ENCODE peak calls at places on chromosomes 5 and 9, in five cellular contexts. Z is naive thymus-derived CD8-positive, alpha-beta T cell; X is CD8-positive, alpha-beta memory T cell; F is frontal cortex; T is hepatic stellate cell. V is an unnamed sample.

GRCh38 chr5:40428129-40428528 is 251.6 kb upstream of the PTGER4 start:
- DNase-seq in F (no peak), T (peak), Z (no peak), X (no peak), V (no peak)

GRCh38 chr5:33297760-33298216 is 143.0 kb upstream of the TARS1 start:
- DNase-seq in T (no peak), X (no peak), F (no peak), Z (no peak), V (no peak)

GRCh38 chr5:133256276-133256675 is 204.5 kb downstream of the HSPA4 start:
- DNase-seq in T (no peak), F (no peak), X (no peak), Z (no peak), V (no peak)

GRCh38 chr9:4750021-4750673 is 9.1 kb upstream of the AK3 start:
- DNase-seq in Z (no peak), F (no peak), T (no peak), X (peak), V (peak)

GRCh38 chr9:16828335-16829281 is 41.9 kb downstream of the BNC2 start:
- DNase-seq in F (no peak), T (peak), Z (no peak), X (no peak), V (no peak)

GRCh38 chr5:59759600-59760357 is 133.7 kb downstream of the PDE4D start:
- DNase-seq in Z (no peak), T (no peak), X (no peak), F (no peak), V (no peak)

GRCh38 chr9:8365029-8365428 is 565.5 kb upstream of the DMAC1 start:
- DNase-seq in X (no peak), T (peak), F (no peak), Z (no peak), V (no peak)

GRCh38 chr5:65834306-65834705 is 92.1 kb upstream of the ERBIN start:
- DNase-seq in Z (no peak), T (no peak), X (no peak), F (no peak), V (no peak)

GRCh38 chr9:86534572-86535258 is 180.5 kb upstream of the TUT7 start:
- DNase-seq in Z (no peak), F (no peak), X (no peak), T (no peak), V (no peak)